ENCODE peak calls at places on chromosomes 3 and 15, in four cellular contexts. One of them, this sample, is unnamed.

GRCh38 chr3:38985581-38985980 is 66.2 kb downstream of the SCN11A start:
- DNase-seq in HuH-7: no peak
- DNase-seq in GM10248: no peak
- DNase-seq in AG09319: no peak
- DNase-seq in this sample: no peak

GRCh38 chr3:141412936-141413354 is 44.6 kb downstream of the ZBTB38 start:
- DNase-seq in HuH-7: no peak
- DNase-seq in GM10248: no peak
- DNase-seq in AG09319: peak; percentile 73
- DNase-seq in this sample: no peak

GRCh38 chr15:49424954-49425353 is 1.9 kb downstream of the FGF7 start:
- DNase-seq in HuH-7: no peak
- DNase-seq in GM10248: no peak
- DNase-seq in AG09319: no peak
- DNase-seq in this sample: no peak

GRCh38 chr3:129597087-129597791 is 9.2 kb downstream of the PLXND1 start:
- DNase-seq in HuH-7: no peak
- DNase-seq in GM10248: no peak
- DNase-seq in AG09319: no peak
- DNase-seq in this sample: no peak

GRCh38 chr3:123723527-123724168 is 138.8 kb upstream of the HACD2 start:
- DNase-seq in HuH-7: peak; percentile 84
- DNase-seq in GM10248: peak; percentile 78
- DNase-seq in AG09319: no peak
- DNase-seq in this sample: peak; percentile 61

GRCh38 chr15:100340721-100341661 is 784 bp downstream of the ADAMTS17 start:
- DNase-seq in HuH-7: no peak
- DNase-seq in GM10248: no peak
- DNase-seq in AG09319: no peak
- DNase-seq in this sample: peak; percentile 43

GRCh38 chr15:77014137-77015081 is 19.5 kb downstream of the PSTPIP1 start:
- DNase-seq in HuH-7: no peak
- DNase-seq in GM10248: peak; percentile 82
- DNase-seq in AG09319: no peak
- DNase-seq in this sample: peak; percentile 82

GRCh38 chr3:39383913-39384664 is 919 bp downstream of the SLC25A38 start:
- DNase-seq in HuH-7: peak; percentile 99
- DNase-seq in GM10248: peak; percentile 98
- DNase-seq in AG09319: peak; percentile 73
- DNase-seq in this sample: peak; percentile 96

GRCh38 chr3:101069796-101070195 is 76.6 kb upstream of the ABI3BP start:
- DNase-seq in HuH-7: no peak
- DNase-seq in GM10248: no peak
- DNase-seq in AG09319: no peak
- DNase-seq in this sample: no peak

GRCh38 chr3:9251055-9251786 is 1.8 kb upstream of the SRGAP3 start:
- DNase-seq in HuH-7: no peak
- DNase-seq in GM10248: no peak
- DNase-seq in AG09319: no peak
- DNase-seq in this sample: no peak

GRCh38 chr3:111750278-111750884 is 108.7 kb upstream of the PHLDB2 start:
- DNase-seq in HuH-7: no peak
- DNase-seq in GM10248: no peak
- DNase-seq in AG09319: no peak
- DNase-seq in this sample: no peak

GRCh38 chr15:79849789-79850188 is 47.0 kb downstream of the MTHFS start:
- DNase-seq in HuH-7: peak; percentile 43
- DNase-seq in GM10248: no peak
- DNase-seq in AG09319: no peak
- DNase-seq in this sample: no peak

GRCh38 chr15:96052572-96053038 is 277.9 kb upstream of the NR2F2 start:
- DNase-seq in HuH-7: no peak
- DNase-seq in GM10248: no peak
- DNase-seq in AG09319: no peak
- DNase-seq in this sample: no peak

GRCh38 chr3:145842302-145842897 is 318.6 kb downstream of the PLOD2 start:
- DNase-seq in HuH-7: no peak
- DNase-seq in GM10248: no peak
- DNase-seq in AG09319: no peak
- DNase-seq in this sample: no peak

GRCh38 chr3:95721938-95722337 is 1092.5 kb upstream of the EPHA6 start:
- DNase-seq in HuH-7: no peak
- DNase-seq in GM10248: peak; percentile 5
- DNase-seq in AG09319: no peak
- DNase-seq in this sample: no peak

GRCh38 chr3:48088749-48089466 is 72.7 kb upstream of the MAP4 start:
- DNase-seq in HuH-7: peak; percentile 93
- DNase-seq in GM10248: peak; percentile 98
- DNase-seq in AG09319: peak; percentile 93
- DNase-seq in this sample: peak; percentile 92

GRCh38 chr15:41934843-41935242 is 37.5 kb downstream of the EHD4 start:
- DNase-seq in HuH-7: no peak
- DNase-seq in GM10248: peak; percentile 50
- DNase-seq in AG09319: no peak
- DNase-seq in this sample: peak; percentile 63